ENCODE peak calls at places on chromosomes 16 and 17, in six cellular contexts. One of them, this sample, is unnamed.
A peak's percentile ranks its signal among the peaks of the same experiment; 100 is the strongest.

GRCh38 chr17:80886641-80887573 is 104.7 kb upstream of the CHMP6 start:
- DNase-seq in cardiac muscle cell: no peak
- DNase-seq in uterus: no peak
- DNase-seq in dorsolateral prefrontal cortex: no peak
- DNase-seq in AG04450: no peak
- DNase-seq in A549: no peak
- DNase-seq in this sample: no peak

GRCh38 chr16:19601083-19601976 is 45.8 kb downstream of the VPS35L start:
- DNase-seq in A549: peak; percentile 42
- DNase-seq in uterus: peak; percentile 27
- DNase-seq in AG04450: no peak
- DNase-seq in cardiac muscle cell: peak; percentile 67
- DNase-seq in dorsolateral prefrontal cortex: peak; percentile 15
- DNase-seq in this sample: no peak

GRCh38 chr16:83533193-83533592 is 274.6 kb upstream of the HSBP1 start:
- DNase-seq in uterus: no peak
- DNase-seq in A549: peak; percentile 4
- DNase-seq in cardiac muscle cell: no peak
- DNase-seq in dorsolateral prefrontal cortex: peak; percentile 27
- DNase-seq in AG04450: no peak
- DNase-seq in this sample: peak; percentile 51

GRCh38 chr16:30397776-30398659 is 2.8 kb downstream of the ZNF48 start:
- DNase-seq in AG04450: no peak
- DNase-seq in uterus: no peak
- DNase-seq in cardiac muscle cell: no peak
- DNase-seq in A549: no peak
- DNase-seq in dorsolateral prefrontal cortex: no peak
- DNase-seq in this sample: no peak

GRCh38 chr17:72683506-72684404 is 408.7 kb downstream of the SLC39A11 start:
- DNase-seq in AG04450: peak; percentile 79
- DNase-seq in cardiac muscle cell: peak; percentile 93
- DNase-seq in A549: peak; percentile 98
- DNase-seq in uterus: no peak
- DNase-seq in dorsolateral prefrontal cortex: no peak
- DNase-seq in this sample: peak; percentile 77

GRCh38 chr17:39027037-39027436 is 59.8 kb upstream of the FBXO47 start:
- DNase-seq in A549: no peak
- DNase-seq in cardiac muscle cell: peak; percentile 56
- DNase-seq in dorsolateral prefrontal cortex: peak; percentile 29
- DNase-seq in uterus: peak; percentile 52
- DNase-seq in AG04450: no peak
- DNase-seq in this sample: peak; percentile 36

GRCh38 chr17:46020023-46020735 is 21.1 kb downstream of the STH start:
- DNase-seq in cardiac muscle cell: no peak
- DNase-seq in AG04450: no peak
- DNase-seq in uterus: no peak
- DNase-seq in dorsolateral prefrontal cortex: no peak
- DNase-seq in A549: no peak
- DNase-seq in this sample: no peak

GRCh38 chr17:8740486-8740885 is 4.2 kb downstream of the CCDC42 start:
- DNase-seq in uterus: no peak
- DNase-seq in AG04450: no peak
- DNase-seq in dorsolateral prefrontal cortex: no peak
- DNase-seq in A549: no peak
- DNase-seq in cardiac muscle cell: no peak
- DNase-seq in this sample: no peak

GRCh38 chr17:29004081-29004692 is 1.6 kb downstream of the SEZ6 start:
- DNase-seq in cardiac muscle cell: peak; percentile 42
- DNase-seq in A549: peak; percentile 30
- DNase-seq in uterus: no peak
- DNase-seq in dorsolateral prefrontal cortex: no peak
- DNase-seq in AG04450: peak; percentile 3
- DNase-seq in this sample: no peak

GRCh38 chr17:79832211-79833109 is 6.8 kb downstream of the CBX4 start:
- DNase-seq in dorsolateral prefrontal cortex: no peak
- DNase-seq in AG04450: no peak
- DNase-seq in cardiac muscle cell: peak; percentile 39
- DNase-seq in uterus: no peak
- DNase-seq in A549: peak; percentile 61
- DNase-seq in this sample: no peak

GRCh38 chr17:57486416-57486815 is 230.1 kb downstream of the MSI2 start:
- DNase-seq in cardiac muscle cell: no peak
- DNase-seq in A549: no peak
- DNase-seq in dorsolateral prefrontal cortex: no peak
- DNase-seq in AG04450: no peak
- DNase-seq in uterus: no peak
- DNase-seq in this sample: no peak

GRCh38 chr17:3485481-3486068 is 9.8 kb downstream of the ASPA start:
- DNase-seq in dorsolateral prefrontal cortex: no peak
- DNase-seq in AG04450: no peak
- DNase-seq in uterus: no peak
- DNase-seq in A549: no peak
- DNase-seq in cardiac muscle cell: no peak
- DNase-seq in this sample: no peak

GRCh38 chr16:20760346-20760745 is 3.5 kb upstream of the ACSM3 start:
- DNase-seq in AG04450: no peak
- DNase-seq in A549: no peak
- DNase-seq in uterus: no peak
- DNase-seq in cardiac muscle cell: no peak
- DNase-seq in dorsolateral prefrontal cortex: no peak
- DNase-seq in this sample: no peak

GRCh38 chr16:75620326-75621169 is 2.5 kb downstream of the ADAT1 start:
- DNase-seq in AG04450: no peak
- DNase-seq in cardiac muscle cell: no peak
- DNase-seq in uterus: no peak
- DNase-seq in dorsolateral prefrontal cortex: no peak
- DNase-seq in A549: no peak
- DNase-seq in this sample: no peak

GRCh38 chr16:66943426-66944053 is 8.2 kb downstream of the CES2 start:
- DNase-seq in uterus: no peak
- DNase-seq in cardiac muscle cell: no peak
- DNase-seq in A549: no peak
- DNase-seq in AG04450: no peak
- DNase-seq in dorsolateral prefrontal cortex: no peak
- DNase-seq in this sample: no peak

GRCh38 chr16:17050468-17050867 is 420.3 kb downstream of the XYLT1 start:
- DNase-seq in A549: no peak
- DNase-seq in AG04450: no peak
- DNase-seq in dorsolateral prefrontal cortex: no peak
- DNase-seq in uterus: no peak
- DNase-seq in cardiac muscle cell: no peak
- DNase-seq in this sample: no peak

GRCh38 chr17:3730881-3731429 is 7.3 kb downstream of the HASPIN start:
- DNase-seq in dorsolateral prefrontal cortex: no peak
- DNase-seq in A549: no peak
- DNase-seq in AG04450: no peak
- DNase-seq in cardiac muscle cell: peak; percentile 72
- DNase-seq in uterus: no peak
- DNase-seq in this sample: no peak

GRCh38 chr16:74723224-74723623 is 22.6 kb upstream of the MLKL start:
- DNase-seq in uterus: no peak
- DNase-seq in cardiac muscle cell: no peak
- DNase-seq in dorsolateral prefrontal cortex: no peak
- DNase-seq in A549: no peak
- DNase-seq in AG04450: no peak
- DNase-seq in this sample: no peak

GRCh38 chr16:53743149-53743566 is 39.2 kb downstream of the FTO start:
- DNase-seq in AG04450: no peak
- DNase-seq in uterus: no peak
- DNase-seq in cardiac muscle cell: peak; percentile 55
- DNase-seq in dorsolateral prefrontal cortex: no peak
- DNase-seq in A549: peak; percentile 70
- DNase-seq in this sample: no peak

GRCh38 chr17:925846-926245 is 53.7 kb downstream of the NXN start:
- DNase-seq in uterus: no peak
- DNase-seq in cardiac muscle cell: peak; percentile 8
- DNase-seq in dorsolateral prefrontal cortex: no peak
- DNase-seq in AG04450: no peak
- DNase-seq in A549: no peak
- DNase-seq in this sample: no peak

GRCh38 chr16:12332553-12332952 is 356.0 kb downstream of the SNX29 start:
- DNase-seq in dorsolateral prefrontal cortex: no peak
- DNase-seq in AG04450: no peak
- DNase-seq in uterus: no peak
- DNase-seq in cardiac muscle cell: no peak
- DNase-seq in A549: no peak
- DNase-seq in this sample: no peak

GRCh38 chr16:27330542-27330941 is 16.8 kb downstream of the IL4R start:
- DNase-seq in dorsolateral prefrontal cortex: no peak
- DNase-seq in A549: peak; percentile 17
- DNase-seq in AG04450: peak; percentile 93
- DNase-seq in uterus: peak; percentile 95
- DNase-seq in cardiac muscle cell: peak; percentile 98
- DNase-seq in this sample: no peak

GRCh38 chr17:75662511-75662910 is 4.4 kb downstream of the RECQL5 start:
- DNase-seq in AG04450: no peak
- DNase-seq in cardiac muscle cell: no peak
- DNase-seq in A549: no peak
- DNase-seq in uterus: no peak
- DNase-seq in dorsolateral prefrontal cortex: no peak
- DNase-seq in this sample: no peak

GRCh38 chr16:68264128-68265077 is at the start of gene SLC7A6:
- DNase-seq in cardiac muscle cell: peak; percentile 81
- DNase-seq in AG04450: no peak
- DNase-seq in dorsolateral prefrontal cortex: peak; percentile 66
- DNase-seq in A549: peak; percentile 84
- DNase-seq in uterus: peak; percentile 59
- DNase-seq in this sample: peak; percentile 65

DNA sequence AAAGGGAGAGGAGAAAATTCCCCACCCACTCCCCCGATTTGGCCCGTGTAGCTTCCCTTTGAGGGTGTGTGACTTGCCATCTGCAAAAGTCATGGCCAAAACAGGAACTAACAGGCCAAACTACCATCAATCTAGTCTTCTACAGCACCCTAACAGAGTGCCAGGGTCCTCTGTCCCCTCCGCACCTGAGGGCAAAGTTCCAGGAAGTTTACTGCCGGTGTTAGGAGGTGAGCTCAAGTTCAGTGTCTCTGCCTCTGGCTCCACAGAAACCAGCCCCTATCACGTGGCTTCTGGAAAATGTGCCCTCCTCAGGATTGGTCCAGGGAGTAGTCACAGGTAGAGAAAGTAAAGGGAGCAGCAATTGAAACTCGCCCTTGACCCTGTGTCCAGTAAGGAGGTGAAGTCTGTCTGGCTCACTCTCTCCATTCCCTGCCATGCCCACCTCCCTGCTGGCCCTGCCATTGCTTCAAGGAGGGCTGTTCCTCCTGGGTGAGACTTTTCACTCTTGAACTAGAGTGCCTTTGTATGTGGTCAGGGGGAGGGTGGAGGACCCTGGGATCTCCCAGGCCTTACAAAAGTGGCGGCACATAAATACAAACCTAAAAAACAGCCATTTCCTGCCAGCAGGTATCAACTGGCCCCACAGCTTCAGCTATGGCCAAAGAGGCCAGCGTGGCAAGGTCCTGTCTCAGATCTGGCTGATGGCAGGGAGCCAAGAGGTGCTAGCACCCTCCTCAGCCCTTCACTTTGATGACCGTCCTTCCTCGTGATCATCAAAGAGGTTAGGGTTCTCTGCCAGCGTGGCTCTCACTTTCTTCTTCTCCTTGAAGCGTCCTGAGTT is 5.3 kb downstream of the PRR15L start:
- DNase-seq in A549: no peak
- DNase-seq in cardiac muscle cell: no peak
- DNase-seq in AG04450: no peak
- DNase-seq in dorsolateral prefrontal cortex: no peak
- DNase-seq in uterus: no peak
- DNase-seq in this sample: no peak
- H3K27ac ChIP-seq in A549: no peak overlapping the region
- H3K27ac ChIP-seq in cardiac muscle cell: no peak overlapping the region
- H3K27ac ChIP-seq in AG04450: no peak overlapping the region
- H3K27ac ChIP-seq in dorsolateral prefrontal cortex: no peak overlapping the region
- H3K27ac ChIP-seq in uterus: no peak overlapping the region
- H3K27ac ChIP-seq in this sample: peak overlapping the region; percentile 93

GRCh38 chr17:56310780-56311179 is 157.5 kb downstream of the ANKFN1 start:
- DNase-seq in AG04450: no peak
- DNase-seq in uterus: no peak
- DNase-seq in dorsolateral prefrontal cortex: no peak
- DNase-seq in cardiac muscle cell: no peak
- DNase-seq in A549: no peak
- DNase-seq in this sample: no peak

GRCh38 chr17:56309897-56310296 is 156.6 kb downstream of the ANKFN1 start:
- DNase-seq in cardiac muscle cell: no peak
- DNase-seq in AG04450: no peak
- DNase-seq in A549: peak; percentile 39
- DNase-seq in uterus: no peak
- DNase-seq in dorsolateral prefrontal cortex: no peak
- DNase-seq in this sample: no peak

GRCh38 chr17:56300191-56300590 is 146.9 kb downstream of the ANKFN1 start:
- DNase-seq in dorsolateral prefrontal cortex: no peak
- DNase-seq in uterus: no peak
- DNase-seq in A549: no peak
- DNase-seq in AG04450: no peak
- DNase-seq in cardiac muscle cell: no peak
- DNase-seq in this sample: no peak

DNA sequence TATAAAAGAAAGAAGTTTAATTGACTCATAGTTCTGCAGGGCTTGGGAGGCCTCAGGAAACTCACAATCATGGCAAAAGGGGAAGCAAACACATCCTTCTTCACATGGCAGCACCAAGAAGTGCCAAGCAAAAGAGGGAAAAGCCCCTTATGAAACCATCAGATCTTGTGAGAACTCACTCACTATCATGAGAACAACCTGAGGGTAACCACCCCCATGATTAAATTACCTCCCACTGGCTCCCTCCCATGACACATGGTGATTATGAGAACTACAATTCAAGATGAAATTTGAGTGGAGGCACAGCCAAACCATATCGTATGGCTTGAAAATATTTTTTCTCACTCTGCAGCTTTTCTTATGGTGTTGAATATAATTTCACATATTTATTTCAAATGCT is 151.7 kb downstream of the ANKFN1 start:
- DNase-seq in uterus: no peak
- DNase-seq in AG04450: no peak
- DNase-seq in A549: no peak
- DNase-seq in cardiac muscle cell: no peak
- DNase-seq in dorsolateral prefrontal cortex: no peak
- DNase-seq in this sample: no peak
- H3K27ac ChIP-seq in uterus: no peak overlapping the region
- H3K27ac ChIP-seq in AG04450: no peak overlapping the region
- H3K27ac ChIP-seq in A549: no peak overlapping the region
- H3K27ac ChIP-seq in cardiac muscle cell: no peak overlapping the region
- H3K27ac ChIP-seq in dorsolateral prefrontal cortex: no peak overlapping the region
- H3K27ac ChIP-seq in this sample: no peak overlapping the region

DNA sequence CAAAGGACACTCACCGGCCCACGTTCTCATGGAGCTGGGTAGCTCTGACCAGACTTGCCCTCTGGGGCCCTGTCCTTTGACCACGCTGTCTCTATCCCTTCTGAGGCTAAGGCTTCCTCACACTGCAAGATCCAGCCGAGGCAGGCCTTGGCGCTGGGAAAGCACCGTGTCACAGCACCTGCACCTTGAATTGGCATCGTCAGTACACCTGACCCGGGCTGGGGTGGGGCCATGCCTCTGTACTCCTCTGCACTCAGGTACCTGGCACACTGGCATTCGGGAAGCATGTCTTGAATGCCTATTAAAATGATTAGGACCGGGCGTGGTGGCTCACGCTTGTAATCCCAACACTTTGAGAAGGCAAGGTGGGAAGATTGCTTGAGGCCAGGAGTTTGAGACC is 6.0 kb downstream of the TBC1D24 start:
- DNase-seq in dorsolateral prefrontal cortex: no peak
- DNase-seq in uterus: no peak
- DNase-seq in A549: no peak
- DNase-seq in AG04450: no peak
- DNase-seq in cardiac muscle cell: no peak
- DNase-seq in this sample: no peak
- H3K27ac ChIP-seq in dorsolateral prefrontal cortex: peak overlapping the region; percentile 19
- H3K27ac ChIP-seq in uterus: no peak overlapping the region
- H3K27ac ChIP-seq in A549: no peak overlapping the region
- H3K27ac ChIP-seq in AG04450: no peak overlapping the region
- H3K27ac ChIP-seq in cardiac muscle cell: no peak overlapping the region
- H3K27ac ChIP-seq in this sample: no peak overlapping the region

GRCh38 chr17:78608122-78608803 is 31.1 kb upstream of the DNAH17 start:
- DNase-seq in AG04450: no peak
- DNase-seq in dorsolateral prefrontal cortex: no peak
- DNase-seq in A549: no peak
- DNase-seq in cardiac muscle cell: no peak
- DNase-seq in uterus: no peak
- DNase-seq in this sample: no peak
- H3K27ac ChIP-seq in AG04450: no peak overlapping the region
- H3K27ac ChIP-seq in dorsolateral prefrontal cortex: no peak overlapping the region
- H3K27ac ChIP-seq in A549: no peak overlapping the region
- H3K27ac ChIP-seq in cardiac muscle cell: no peak overlapping the region
- H3K27ac ChIP-seq in uterus: no peak overlapping the region
- H3K27ac ChIP-seq in this sample: no peak overlapping the region